ENCODE peak calls at places on chromosomes 5 and 9, in six cellular contexts. H, I, N, A, B and S are unnamed samples.

GRCh38 chr5:177520271-177520670 is 3.5 kb upstream of the DDX41 start:
- DNase-seq in H (peak; percentile 29), I (no peak), N (peak; percentile 34), A (no peak), B (no peak), S (no peak)

GRCh38 chr9:28059192-28059591 is 485.9 kb upstream of the C9orf72 start:
- DNase-seq in H (no peak), I (no peak), N (no peak), A (no peak), B (no peak), S (no peak)

GRCh38 chr5:44568519-44568918 is 179.3 kb upstream of the FGF10 start:
- DNase-seq in H (no peak), I (no peak), N (no peak), A (no peak), B (no peak), S (no peak)

GRCh38 chr9:68793605-68794343 is 88.7 kb downstream of the PIP5K1B start:
- DNase-seq in H (no peak), I (peak; percentile 29), N (no peak), A (peak; percentile 6), B (no peak), S (no peak)

GRCh38 chr5:121698690-121699089 is 153.0 kb upstream of the FTMT start:
- DNase-seq in H (no peak), I (no peak), N (no peak), A (no peak), B (no peak), S (no peak)

GRCh38 chr9:118529624-118530214 is 825.5 kb downstream of the TLR4 start:
- DNase-seq in H (no peak), I (peak; percentile 21), N (no peak), A (no peak), B (no peak), S (no peak)

GRCh38 chr9:137317021-137317978 is 15.2 kb upstream of the NRARP start:
- DNase-seq in H (peak; percentile 47), I (peak; percentile 34), N (peak; percentile 83), A (no peak), B (peak; percentile 16), S (peak; percentile 25)

GRCh38 chr5:171445910-171446516 is 26.6 kb downstream of the FGF18 start:
- DNase-seq in H (peak; percentile 69), I (no peak), N (no peak), A (no peak), B (no peak), S (no peak)

GRCh38 chr5:102715405-102715804 is 39.7 kb upstream of the PAM start:
- DNase-seq in H (no peak), I (no peak), N (no peak), A (no peak), B (no peak), S (no peak)

GRCh38 chr5:56269216-56269927 is 36.2 kb upstream of the ANKRD55 start:
- DNase-seq in H (no peak), I (peak; percentile 67), N (no peak), A (peak; percentile 21), B (no peak), S (no peak)